ENCODE peak calls at places on chromosome 1, in seven cellular contexts. U, B, O, F, W, Y and N are unnamed samples.
A peak's percentile ranks its signal among the peaks of the same experiment; 100 is the strongest.

GRCh38 chr1:59151387-59151761 is 145.5 kb upstream of the FGGY start:
- DNase-seq in U (no peak), B (no peak), O (no peak), F (no peak), W (no peak), Y (no peak), N (no peak)

GRCh38 chr1:228308085-228308601 is 98.5 kb downstream of the TRIM11 start:
- DNase-seq in U (no peak), B (no peak), O (peak; percentile 33), F (no peak), W (no peak), Y (peak; percentile 6), N (no peak)

GRCh38 chr1:200888349-200888838 is 6.3 kb upstream of the INAVA start:
- DNase-seq in U (peak; percentile 65), B (peak; percentile 44), O (no peak), F (peak; percentile 33), W (no peak), Y (no peak), N (peak; percentile 87)

GRCh38 chr1:41426201-41426890 is 58.1 kb downstream of the EDN2 start:
- DNase-seq in U (no peak), B (no peak), O (no peak), F (no peak), W (no peak), Y (no peak), N (no peak)

GRCh38 chr1:113515498-113515897 is 125.2 kb downstream of the MAGI3 start:
- DNase-seq in U (no peak), B (no peak), O (no peak), F (no peak), W (no peak), Y (no peak), N (no peak)

GRCh38 chr1:93395195-93395594 is 49.5 kb downstream of the DR1 start:
- DNase-seq in U (no peak), B (no peak), O (no peak), F (no peak), W (no peak), Y (no peak), N (no peak)

GRCh38 chr1:23140940-23141596 is 27.6 kb downstream of the LUZP1 start:
- DNase-seq in U (no peak), B (no peak), O (no peak), F (no peak), W (no peak), Y (no peak), N (no peak)

GRCh38 chr1:4002061-4002521 is 102.0 kb upstream of the C1orf174 start:
- DNase-seq in U (no peak), B (no peak), O (no peak), F (no peak), W (no peak), Y (no peak), N (no peak)

GRCh38 chr1:187465441-187465840 is 636.7 kb downstream of the PLA2G4A start:
- DNase-seq in U (no peak), B (no peak), O (no peak), F (no peak), W (peak; percentile 83), Y (no peak), N (no peak)